ENCODE peak calls at places on chromosomes 11 and 22, in four cellular contexts. X, F, P and N are unnamed samples.

GRCh38 chr11:10263929-10264328 is 30.1 kb downstream of the SBF2 start:
- DNase-seq in X (peak; percentile 47), F (no peak), P (no peak), N (no peak)

GRCh38 chr22:43273902-43274484 is 69.2 kb downstream of the SCUBE1 start:
- DNase-seq in X (peak; percentile 32), F (no peak), P (peak; percentile 57), N (no peak)

GRCh38 chr22:29216011-29216872 is 10.5 kb downstream of the EMID1 start:
- DNase-seq in X (no peak), F (no peak), P (no peak), N (no peak)

GRCh38 chr11:11669447-11669846 is 47.6 kb upstream of the GALNT18 start:
- DNase-seq in X (no peak), F (no peak), P (no peak), N (no peak)

GRCh38 chr11:113401718-113402117 is 14.1 kb downstream of the ANKK1 start:
- DNase-seq in X (no peak), F (no peak), P (peak; percentile 82), N (no peak)

GRCh38 chr11:111344032-111344431 is 35.0 kb downstream of the POU2AF1 start:
- DNase-seq in X (peak; percentile 53), F (no peak), P (peak; percentile 85), N (no peak)

GRCh38 chr22:36858966-36859365 is 1.8 kb upstream of the NCF4 start:
- DNase-seq in X (no peak), F (no peak), P (no peak), N (no peak)

GRCh38 chr22:30421695-30422480 is 3.7 kb upstream of the MTFP1 start:
- DNase-seq in X (no peak), F (no peak), P (no peak), N (no peak)

GRCh38 chr22:42452916-42453315 is 20.7 kb upstream of the NFAM1 start:
- DNase-seq in X (no peak), F (no peak), P (no peak), N (no peak)

GRCh38 chr11:109343242-109343641 is 78.7 kb upstream of the C11orf87 start:
- DNase-seq in X (no peak), F (no peak), P (no peak), N (no peak)

GRCh38 chr11:25094085-25094802 is 597.4 kb downstream of the LUZP2 start:
- DNase-seq in X (no peak), F (no peak), P (no peak), N (no peak)

GRCh38 chr11:130215531-130216220 is 56.1 kb downstream of the ST14 start:
- DNase-seq in X (no peak), F (no peak), P (no peak), N (no peak)

GRCh38 chr11:70494559-70495350 is 96.4 kb downstream of the CTTN start:
- DNase-seq in X (no peak), F (no peak), P (no peak), N (no peak)

GRCh38 chr11:59719556-59719955 is 5.9 kb upstream of the OR10V1 start:
- DNase-seq in X (no peak), F (no peak), P (no peak), N (no peak)

GRCh38 chr22:50625568-50626313 is 2.2 kb downstream of the ARSA start:
- DNase-seq in X (no peak), F (no peak), P (no peak), N (no peak)

GRCh38 chr11:19561011-19561410 is 151.6 kb upstream of the NAV2 start:
- DNase-seq in X (peak; percentile 19), F (no peak), P (no peak), N (no peak)

GRCh38 chr11:59822989-59823566 is 12.5 kb upstream of the MRPL16 start:
- DNase-seq in X (peak; percentile 34), F (no peak), P (peak; percentile 41), N (no peak)

GRCh38 chr11:17810736-17811135 is 76.2 kb downstream of the KCNC1 start:
- DNase-seq in X (peak; percentile 37), F (no peak), P (no peak), N (no peak)

GRCh38 chr11:2577071-2578005 is 122.5 kb downstream of the KCNQ1OT1 start:
- DNase-seq in X (no peak), F (no peak), P (peak; percentile 17), N (no peak)

GRCh38 chr11:14981507-14981906 is 9.4 kb upstream of the CALCA start:
- DNase-seq in X (no peak), F (no peak), P (no peak), N (no peak)

GRCh38 chr22:49933236-49933921 is 14.9 kb downstream of the CRELD2 start:
- DNase-seq in X (no peak), F (no peak), P (no peak), N (no peak)

GRCh38 chr22:32723632-32724031 is 77.9 kb upstream of the TIMP3 start:
- DNase-seq in X (peak; percentile 96), F (peak; percentile 9), P (peak; percentile 77), N (no peak)

GRCh38 chr11:130825621-130826020 is 90.7 kb downstream of the SNX19 start:
- DNase-seq in X (no peak), F (no peak), P (no peak), N (no peak)

GRCh38 chr11:124623861-124624525 is 1.3 kb downstream of the TBRG1 start:
- DNase-seq in X (no peak), F (no peak), P (no peak), N (no peak)

GRCh38 chr11:133955091-133955846 is 1.5 kb downstream of the IGSF9B start:
- DNase-seq in X (no peak), F (no peak), P (no peak), N (no peak)

GRCh38 chr11:8262552-8263108 is 1.0 kb downstream of the LMO1 start:
- DNase-seq in X (peak; percentile 63), F (no peak), P (peak; percentile 25), N (no peak)

GRCh38 chr11:70727021-70727420 is 328.7 kb downstream of the CTTN start:
- DNase-seq in X (no peak), F (no peak), P (no peak), N (no peak)